ENCODE peak calls at places on chromosomes 1 and 21, in four cellular contexts. E is NCI-H1436 treated with DMSO at 0.1 percent for 48 hours; K is EL; T is stimulated activated CD4-positive, alpha-beta T cell treated with anti-CD3 and anti-CD28 coated beads, Interleukin-1b, Interleukin-23, amount 100 ng/mL, for 24 hours. R is an unnamed sample.

GRCh38 chr1:219342836-219343235 is 169.2 kb downstream of the LYPLAL1 start:
- DNase-seq in T (no peak), E (no peak), K (no peak), R (no peak)

GRCh38 chr1:113903496-113904291 is 905 bp downstream of the AP4B1 start:
- DNase-seq in K (no peak), T (no peak), E (no peak), R (no peak)

GRCh38 chr1:160205974-160206369 is 788 bp downstream of the PEA15 start:
- DNase-seq in E (no peak), K (peak), T (peak), R (peak)

GRCh38 chr1:42981871-42982270 is 23.2 kb upstream of the SLC2A1 start:
- DNase-seq in T (no peak), K (no peak), E (no peak), R (no peak)

GRCh38 chr1:26690576-26691031 is 5.2 kb upstream of the ARID1A start:
- DNase-seq in T (no peak), E (no peak), K (no peak), R (no peak)

GRCh38 chr1:22916469-22916817 is 56.2 kb downstream of the LACTBL1 start:
- DNase-seq in K (no peak), E (peak), T (no peak), R (no peak)

GRCh38 chr1:243849089-243850012 is 692 bp downstream of the AKT3 start:
- DNase-seq in T (peak), E (no peak), K (peak), R (peak)

GRCh38 chr1:19203440-19203839 is 6.6 kb downstream of the UBR4 start:
- DNase-seq in T (no peak), K (peak), E (no peak), R (peak)

GRCh38 chr1:223831755-223832636 is 13.8 kb downstream of the TP53BP2 start:
- DNase-seq in T (no peak), E (no peak), K (peak), R (peak)

GRCh38 chr1:172266528-172267174 is 153.8 kb upstream of the C1orf105 start:
- DNase-seq in E (no peak), K (no peak), T (peak), R (no peak)

GRCh38 chr1:39141925-39142324 is 62.6 kb upstream of the MACF1 start:
- DNase-seq in K (peak), E (no peak), T (no peak), R (peak)

GRCh38 chr1:109959632-109959973 is 25.0 kb upstream of the AHCYL1 start:
- DNase-seq in E (no peak), T (no peak), K (no peak), R (no peak)

GRCh38 chr21:8994640-8995511 is 1526.5 kb upstream of the TPTE start:
- DNase-seq in K (no peak), E (no peak), T (no peak), R (peak)

GRCh38 chr1:59046730-59047157 is 250.2 kb upstream of the FGGY start:
- DNase-seq in K (peak), T (no peak), E (no peak), R (no peak)

GRCh38 chr1:45250544-45250943 is 44.1 kb upstream of the ZSWIM5 start:
- DNase-seq in K (no peak), T (no peak), E (no peak), R (no peak)

GRCh38 chr1:35431173-35431599 is 126.0 kb downstream of the KIAA0319L start:
- DNase-seq in K (no peak), E (no peak), T (no peak), R (no peak)

GRCh38 chr1:245129811-245130210 is 25.0 kb upstream of the KIF26B start:
- DNase-seq in K (no peak), E (no peak), T (no peak), R (no peak)

GRCh38 chr21:17270234-17270633 is 242.6 kb upstream of the CXADR start:
- DNase-seq in T (no peak), K (peak), E (peak), R (peak)

GRCh38 chr1:110112656-110113055 is 413 bp downstream of the UBL4B start:
- DNase-seq in E (no peak), T (no peak), K (no peak), R (no peak)

R was measured in osteoblast.